ENCODE peak calls at places on chromosomes 2 and 18, in seven cellular contexts. G is left colon, P is left cardiac atrium, Y is GM12878, T is HCT116, Q is lung, U is breast epithelium. H is an unnamed sample.

GRCh38 chr2:68870215-68870614 is 982 bp downstream of the BMP10 start:
- DNase-seq in G (no peak), P (no peak), Y (no peak), T (no peak), Q (no peak), U (no peak), H (no peak)

GRCh38 chr2:234676859-234677450 is 180.1 kb upstream of the ARL4C start:
- DNase-seq in G (no peak), P (no peak), Y (no peak), T (no peak), Q (no peak), U (no peak), H (no peak)

GRCh38 chr18:46343940-46344372 is 239.8 kb downstream of the HAUS1 start:
- DNase-seq in G (peak; percentile 37), P (peak; percentile 28), Y (peak; percentile 40), T (no peak), Q (peak; percentile 33), U (no peak), H (no peak)

GRCh38 chr2:63000801-63001200 is 49.8 kb upstream of the OTX1 start:
- DNase-seq in G (no peak), P (no peak), Y (no peak), T (no peak), Q (no peak), U (no peak), H (no peak)

GRCh38 chr2:85714841-85715240 is 20.7 kb downstream of the GNLY start:
- DNase-seq in G (no peak), P (no peak), Y (no peak), T (no peak), Q (no peak), U (no peak), H (no peak)

GRCh38 chr2:28993211-28993960 is 12.3 kb downstream of the TOGARAM2 start:
- DNase-seq in G (no peak), P (no peak), Y (no peak), T (no peak), Q (no peak), U (no peak), H (no peak)

GRCh38 chr2:47041891-47042684 is 113.0 kb downstream of the STPG4 start:
- DNase-seq in G (no peak), P (no peak), Y (no peak), T (no peak), Q (no peak), U (no peak), H (no peak)

GRCh38 chr2:165970663-165971062 is 17.1 kb upstream of the TTC21B start:
- DNase-seq in G (no peak), P (no peak), Y (no peak), T (no peak), Q (no peak), U (no peak), H (no peak)

H was measured in DMS 273 treated with DMSO at 0.1 percent for 48 hours.